ENCODE peak calls at places on chromosomes 2 and 18, in four cellular contexts. Y, Q, P and E are unnamed samples.

GRCh38 chr2:18987592-18988073 is 370.8 kb downstream of the OSR1 start:
- DNase-seq in Y (no peak), Q (peak; percentile 96), P (peak; percentile 76), E (peak; percentile 3)

GRCh38 chr18:67359868-67360838 is 156.4 kb downstream of the DSEL start:
- DNase-seq in Q (peak; percentile 98), P (peak; percentile 16), Y (no peak), E (no peak)

GRCh38 chr18:50849448-50849847 is 29.5 kb upstream of the ME2 start:
- DNase-seq in Q (peak; percentile 42), P (no peak), Y (no peak), E (no peak)

GRCh38 chr2:457792-458430 is 170.0 kb upstream of the ALKAL2 start:
- DNase-seq in Y (no peak), P (no peak), Q (no peak), E (peak; percentile 49)

GRCh38 chr2:201182650-201183372 is at the start of gene CASP10:
- DNase-seq in Q (peak; percentile 80), P (no peak), Y (peak; percentile 76), E (peak; percentile 80)

GRCh38 chr2:96683972-96684820 is 41.6 kb downstream of the FER1L5 start:
- DNase-seq in P (no peak), Y (no peak), Q (no peak), E (no peak)

GRCh38 chr2:168300460-168300859 is 53.1 kb upstream of the STK39 start:
- DNase-seq in Q (peak; percentile 25), Y (no peak), P (no peak), E (no peak)

GRCh38 chr2:239797316-239797715 is 227.8 kb downstream of the NDUFA10 start:
- DNase-seq in Q (no peak), P (no peak), Y (no peak), E (no peak)

GRCh38 chr2:44102790-44103642 is 65.7 kb upstream of the PPM1B start:
- DNase-seq in Q (peak; percentile 51), P (no peak), Y (no peak), E (no peak)

GRCh38 chr2:105737980-105738657 is 6.6 kb upstream of the NCK2 start:
- DNase-seq in P (no peak), Q (no peak), Y (no peak), E (peak; percentile 49)
- H3K4me3 ChIP-seq in P (no peak overlapping the region), Q (no peak overlapping the region), Y (peak overlapping the region; percentile 1), E (no peak overlapping the region)

GRCh38 chr18:22468554-22468891 is 50.8 kb upstream of the CTAGE1 start:
- DNase-seq in P (no peak), Q (no peak), Y (no peak), E (no peak)

GRCh38 chr18:22465859-22466602 is 48.3 kb upstream of the CTAGE1 start:
- DNase-seq in Y (no peak), Q (peak; percentile 98), P (no peak), E (no peak)

GRCh38 chr18:22469061-22469689 is 51.5 kb upstream of the CTAGE1 start:
- DNase-seq in P (no peak), Y (no peak), Q (peak; percentile 71), E (no peak)

GRCh38 chr18:22467760-22468553 is 50.2 kb upstream of the CTAGE1 start:
- DNase-seq in P (no peak), Q (peak; percentile 100), Y (no peak), E (no peak)

DNA sequence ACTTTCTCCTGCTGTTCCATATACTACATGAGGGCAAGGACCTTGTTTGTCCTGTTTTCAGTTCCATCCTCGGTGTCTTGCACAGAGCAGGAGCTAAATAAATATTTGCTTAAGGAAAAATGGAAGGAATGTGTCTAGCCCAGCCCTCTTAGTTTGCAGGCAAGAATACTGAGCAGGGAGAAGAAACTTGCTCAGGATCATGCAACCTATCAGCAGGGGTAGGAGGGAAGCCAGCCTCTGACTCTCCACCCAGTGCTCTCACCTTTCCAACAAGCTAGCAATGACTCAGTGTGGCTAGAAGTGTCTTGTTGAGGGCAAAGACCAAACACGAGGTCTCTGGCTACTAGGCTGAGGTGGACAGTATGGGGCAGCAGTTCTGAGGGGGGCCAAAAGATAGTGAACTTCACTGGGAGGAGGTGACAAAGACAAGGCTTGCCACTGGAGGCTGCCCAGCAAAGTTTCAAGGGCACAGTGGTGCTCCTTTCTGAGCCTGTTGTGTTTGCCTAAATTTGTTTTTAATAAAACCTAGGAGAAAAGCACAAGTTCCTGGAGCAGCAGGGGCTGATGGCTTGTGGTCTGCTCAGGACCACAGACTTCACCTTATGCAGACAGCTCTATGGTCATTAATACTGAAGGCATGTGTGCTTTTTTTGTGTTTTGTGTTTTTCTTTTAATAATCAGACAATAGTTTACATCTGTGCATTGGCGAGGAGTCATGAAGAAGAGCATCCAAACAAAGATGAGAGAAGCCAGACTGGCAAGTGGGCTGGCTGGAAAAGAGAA is 49.1 kb upstream of the CTAGE1 start:
- DNase-seq in Y (no peak), P (no peak), Q (peak; percentile 84), E (no peak)
- H3K4me3 ChIP-seq in Y (no peak overlapping the region), P (no peak overlapping the region), Q (peak overlapping the region; percentile 0), E (no peak overlapping the region)

GRCh38 chr2:14074691-14075090 is 557.8 kb upstream of the LRATD1 start:
- DNase-seq in Y (no peak), P (no peak), Q (no peak), E (no peak)
- H3K4me3 ChIP-seq in Y (no peak overlapping the region), P (no peak overlapping the region), Q (no peak overlapping the region), E (no peak overlapping the region)

GRCh38 chr18:36107477-36107876 is 21.7 kb downstream of the SLC39A6 start:
- DNase-seq in Y (no peak), P (no peak), Q (no peak), E (no peak)
- H3K4me3 ChIP-seq in Y (no peak overlapping the region), P (no peak overlapping the region), Q (no peak overlapping the region), E (no peak overlapping the region)

GRCh38 chr18:31497404-31497710 is 620 bp upstream of the DSG2 start:
- DNase-seq in Y (no peak), Q (no peak), P (no peak), E (no peak)
- H3K4me3 ChIP-seq in Y (no peak overlapping the region), Q (peak overlapping the region; percentile 62), P (peak overlapping the region; percentile 27), E (no peak overlapping the region)

GRCh38 chr2:64807417-64807816 is 153.7 kb upstream of the SERTAD2 start:
- DNase-seq in P (no peak), Y (no peak), Q (peak; percentile 98), E (no peak)
- H3K4me3 ChIP-seq in P (no peak overlapping the region), Y (no peak overlapping the region), Q (no peak overlapping the region), E (no peak overlapping the region)

DNA sequence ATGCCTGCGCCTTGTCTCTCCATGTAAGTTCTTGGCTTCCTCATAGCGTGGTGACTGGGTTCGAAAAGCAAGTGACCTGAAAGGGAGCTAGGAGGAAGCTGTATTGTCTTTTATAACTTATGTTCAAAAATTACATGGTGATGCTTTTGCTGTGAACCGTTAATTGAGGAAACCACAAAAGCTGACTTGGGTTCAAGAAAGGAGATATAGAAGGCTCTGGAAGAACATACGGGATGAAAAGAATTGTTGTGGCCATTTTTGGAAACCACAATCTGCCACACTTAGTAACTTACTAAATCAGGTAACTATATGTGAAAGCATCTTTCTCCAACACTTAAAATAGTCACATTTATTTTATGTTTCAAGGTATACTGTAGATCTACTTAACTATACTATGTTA is 177.0 kb upstream of the RBMS1 start:
- DNase-seq in P (no peak), Q (no peak), Y (no peak), E (peak; percentile 82)
- H3K4me3 ChIP-seq in P (no peak overlapping the region), Q (no peak overlapping the region), Y (no peak overlapping the region), E (no peak overlapping the region)

GRCh38 chr2:138185827-138186226 is 221.6 kb downstream of the HNMT start:
- DNase-seq in Q (no peak), Y (no peak), P (no peak), E (no peak)

GRCh38 chr2:138184428-138184827 is 220.2 kb downstream of the HNMT start:
- DNase-seq in Y (no peak), Q (no peak), P (no peak), E (no peak)

GRCh38 chr2:138182913-138183312 is 218.6 kb downstream of the HNMT start:
- DNase-seq in Q (peak; percentile 40), P (no peak), Y (no peak), E (no peak)

GRCh38 chr2:138183700-138184099 is 219.4 kb downstream of the HNMT start:
- DNase-seq in Q (no peak), Y (no peak), P (no peak), E (no peak)

DNA sequence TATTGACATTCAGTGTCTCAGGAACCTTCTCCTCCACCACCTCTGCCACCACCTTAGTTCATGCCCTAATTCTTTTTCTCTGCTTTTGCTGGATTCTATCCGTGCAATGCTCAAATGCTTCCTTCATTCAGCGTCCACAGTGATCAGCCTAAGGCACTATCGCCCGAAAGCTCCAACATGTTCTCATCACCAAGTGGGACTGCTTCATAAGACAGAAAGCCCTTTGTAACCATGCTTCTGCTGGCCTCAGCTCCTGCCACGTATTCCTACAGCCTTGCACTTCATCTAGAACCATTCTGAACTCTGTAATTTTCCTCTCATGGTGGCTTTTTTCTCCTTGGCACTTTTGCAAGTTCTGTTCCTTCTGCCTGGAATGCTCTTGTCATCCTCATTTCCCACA is 222.9 kb downstream of the HNMT start:
- DNase-seq in Y (no peak), Q (no peak), P (no peak), E (no peak)
- H3K4me3 ChIP-seq in Y (no peak overlapping the region), Q (no peak overlapping the region), P (no peak overlapping the region), E (no peak overlapping the region)